ENCODE peak calls at places on chromosomes 2 and 18, in eight cellular contexts. H is right lobe of liver, Q is adrenal gland, X is NB4, U is ovary, D is GM12892, K is HepG2, N is H54. R is an unnamed sample.

GRCh38 chr2:20671036-20671735 is 4.2 kb downstream of the GDF7 start:
- DNase-seq in U (no peak), H (no peak), X (no peak), Q (no peak), D (no peak), N (no peak), K (no peak), R (peak)

GRCh38 chr18:56869189-56869777 is 218.1 kb downstream of the WDR7 start:
- DNase-seq in U (no peak), N (no peak), D (no peak), X (peak), H (no peak), Q (no peak), K (peak), R (peak)

GRCh38 chr2:70829916-70830315 is 5.7 kb downstream of the CD207 start:
- DNase-seq in Q (no peak), D (no peak), H (no peak), U (no peak), X (no peak), K (no peak), N (no peak), R (no peak)

GRCh38 chr18:42274488-42275137 is 319.6 kb downstream of the PIK3C3 start:
- DNase-seq in Q (no peak), U (no peak), N (no peak), X (peak), D (no peak), H (no peak), K (peak), R (peak)

GRCh38 chr2:186771395-186771794 is 77.5 kb downstream of the FAM171B start:
- DNase-seq in D (no peak), H (no peak), U (no peak), X (no peak), K (no peak), Q (no peak), N (no peak), R (no peak)

GRCh38 chr2:184174493-184175112 is 423.7 kb upstream of the ZNF804A start:
- DNase-seq in U (no peak), K (no peak), N (no peak), X (no peak), D (no peak), H (no peak), Q (no peak), R (no peak)

GRCh38 chr18:79422022-79422782 is 26.5 kb downstream of the NFATC1 start:
- DNase-seq in H (no peak), X (peak), U (no peak), K (no peak), D (no peak), N (no peak), Q (no peak), R (no peak)

GRCh38 chr2:55014962-55015939 is 35.0 kb downstream of the RTN4 start:
- DNase-seq in H (no peak), X (peak), Q (peak), U (no peak), K (peak), D (no peak), N (no peak), R (peak)

GRCh38 chr2:20675701-20676352 is 8.9 kb downstream of the GDF7 start:
- DNase-seq in U (no peak), Q (no peak), H (peak), X (peak), D (peak), N (no peak), K (peak), R (no peak)

GRCh38 chr2:215028231-215028630 is 110.2 kb downstream of the ABCA12 start:
- DNase-seq in N (peak), X (no peak), Q (no peak), H (no peak), D (no peak), U (no peak), K (no peak), R (no peak)

GRCh38 chr2:28257182-28257581 is 135.5 kb upstream of the FOSL2 start:
- DNase-seq in H (no peak), Q (no peak), X (no peak), D (no peak), N (no peak), U (no peak), K (no peak), R (no peak)

GRCh38 chr2:120613742-120614481 is 121.8 kb upstream of the GLI2 start:
- DNase-seq in U (peak), N (peak), H (no peak), D (no peak), K (no peak), Q (no peak), X (no peak), R (no peak)

GRCh38 chr2:140600116-140600515 is 1530.7 kb downstream of the LRP1B start:
- DNase-seq in K (no peak), X (peak), H (no peak), D (no peak), N (peak), Q (no peak), U (no peak), R (no peak)

GRCh38 chr2:112708968-112709367 is 11.9 kb upstream of the NT5DC4 start:
- DNase-seq in H (no peak), D (no peak), K (no peak), X (no peak), N (no peak), U (no peak), Q (no peak), R (no peak)

GRCh38 chr2:40004336-40004735 is 225.3 kb upstream of the THUMPD2 start:
- DNase-seq in K (no peak), U (no peak), D (no peak), Q (no peak), H (no peak), N (no peak), X (no peak), R (no peak)

GRCh38 chr2:96977631-96978195 is 8.7 kb downstream of the FAM178B start:
- DNase-seq in X (no peak), K (no peak), Q (no peak), N (peak), D (no peak), U (no peak), H (no peak), R (no peak)

DNA sequence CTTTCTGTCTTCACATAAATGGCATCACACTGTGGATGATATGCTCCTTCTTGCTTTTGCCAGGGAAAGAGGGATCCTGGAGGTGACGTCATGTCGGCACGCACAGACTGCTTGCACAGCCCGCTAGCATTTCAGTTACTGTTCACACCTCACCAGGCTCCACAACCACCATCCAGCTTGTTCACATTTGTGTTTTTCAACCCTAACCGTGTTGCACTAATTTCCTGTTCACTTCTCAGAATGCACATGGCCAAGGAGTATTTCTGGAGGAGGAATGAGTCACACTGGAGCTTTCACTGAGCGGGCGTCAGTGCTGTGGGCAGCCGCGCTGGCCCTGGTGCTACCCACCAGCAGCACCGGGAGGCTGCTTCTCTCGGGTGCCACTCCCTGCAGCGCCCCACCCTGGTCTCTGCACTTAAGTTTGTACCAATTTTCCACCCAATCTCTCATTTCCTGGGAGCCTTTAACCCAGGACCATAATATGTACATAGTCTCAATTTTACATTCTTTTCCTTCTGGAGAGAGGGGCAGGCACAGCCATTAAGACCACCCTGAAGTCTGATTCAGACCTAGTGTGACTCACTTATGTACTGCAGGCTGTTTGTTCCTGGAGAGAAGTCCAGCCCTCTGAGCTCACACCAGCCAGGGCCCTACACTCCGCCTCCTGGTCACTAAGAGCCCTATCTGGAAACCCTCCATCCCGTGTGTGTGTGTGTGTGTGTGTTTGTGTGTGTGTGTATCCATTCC is 65.1 kb downstream of the MBP start:
- DNase-seq in H (peak), X (peak), K (peak), U (peak), N (no peak), D (no peak), Q (no peak), R (peak)
- TF ChIP-seq POLR2A in H (no peak), X (peak), K (no peak), U (no peak), N (no peak), D (peak), Q (no peak), R (peak)

GRCh38 chr2:196591004-196591403 is 48.5 kb upstream of the CCDC150 start:
- DNase-seq in Q (no peak), H (no peak), D (no peak), N (no peak), X (no peak), K (no peak), U (no peak), R (no peak)

GRCh38 chr2:196592331-196592911 is 47.1 kb upstream of the CCDC150 start:
- DNase-seq in N (no peak), H (peak), X (no peak), D (no peak), Q (peak), K (no peak), U (peak), R (no peak)

GRCh38 chr2:196591621-196592022 is 47.9 kb upstream of the CCDC150 start:
- DNase-seq in U (no peak), D (no peak), K (no peak), H (no peak), N (no peak), X (no peak), Q (no peak), R (no peak)

GRCh38 chr2:196594158-196594557 is 45.4 kb upstream of the CCDC150 start:
- DNase-seq in N (no peak), U (no peak), X (no peak), D (no peak), Q (no peak), K (no peak), H (no peak), R (no peak)

GRCh38 chr2:196592912-196593881 is 46.3 kb upstream of the CCDC150 start:
- DNase-seq in K (no peak), X (peak), D (peak), N (peak), U (peak), H (peak), Q (peak), R (peak)
- TF ChIP-seq POLR2A in K (no peak), X (no peak), D (no peak), N (peak), U (no peak), H (no peak), Q (no peak), R (no peak)

GRCh38 chr2:219418570-219419189 is 503 bp downstream of the DES start:
- DNase-seq in X (no peak), Q (no peak), U (no peak), H (no peak), K (no peak), D (no peak), N (no peak), R (no peak)
- TF ChIP-seq POLR2A in X (no peak), Q (no peak), U (no peak), H (no peak), K (no peak), D (no peak), N (no peak), R (no peak)

GRCh38 chr2:201257941-201258665 is 2.2 kb upstream of the CASP8 start:
- DNase-seq in X (peak), Q (peak), H (peak), D (peak), K (peak), N (peak), U (peak), R (peak)
- TF ChIP-seq POLR2A in X (peak), Q (peak), H (peak), D (peak), K (peak), N (no peak), U (no peak), R (peak)

DNA sequence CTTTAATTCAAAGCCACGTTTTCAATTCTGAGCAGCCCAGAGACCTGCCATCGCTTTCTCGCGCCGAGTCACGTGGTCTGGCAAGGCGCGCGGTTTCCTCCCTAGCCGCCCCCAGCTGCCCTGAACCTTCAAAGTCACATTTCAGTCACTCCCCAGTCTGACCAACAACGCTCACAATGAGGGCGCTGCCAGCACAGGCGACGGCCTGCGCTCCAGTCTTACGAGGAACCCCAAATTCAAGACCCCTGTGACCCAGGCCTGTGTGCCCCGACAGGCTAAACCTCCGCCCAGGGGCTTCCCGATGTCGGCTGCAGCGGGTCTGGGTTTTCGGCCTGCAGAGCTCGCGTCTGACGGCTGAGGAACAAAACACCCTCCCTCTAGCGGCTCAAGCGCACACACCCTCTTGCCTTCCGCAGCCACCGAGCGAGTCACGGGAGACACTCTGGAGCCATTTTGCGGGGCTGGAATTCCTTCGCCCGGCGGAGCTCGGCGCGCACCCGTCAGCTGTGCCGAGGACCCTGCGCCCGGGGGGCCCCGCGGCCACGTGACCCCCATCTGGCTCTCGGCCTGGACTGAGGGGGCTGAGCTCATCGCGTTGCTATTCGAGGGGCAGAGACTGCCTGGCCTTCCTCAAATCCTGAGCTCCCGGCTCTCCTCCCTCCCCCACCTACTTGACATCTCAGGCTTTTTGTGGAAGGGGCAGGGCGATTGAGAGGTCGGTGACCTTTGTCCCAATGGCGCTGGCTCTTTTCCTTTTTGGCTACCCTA is 69.9 kb upstream of the ITGB6 start:
- DNase-seq in N (peak), K (peak), H (peak), D (peak), Q (peak), X (peak), U (peak), R (peak)
- TF ChIP-seq POLR2A in N (peak), K (no peak), H (peak), D (no peak), Q (peak), X (no peak), U (peak), R (no peak)

GRCh38 chr18:812123-812672 is at the start of gene YES1:
- DNase-seq in X (peak), D (peak), K (peak), Q (peak), H (peak), N (peak), U (peak), R (peak)
- TF ChIP-seq POLR2A in X (peak), D (peak), K (peak), Q (peak), H (peak), N (peak), U (peak), R (no peak)

GRCh38 chr2:190343170-190343499 is 254 bp upstream of the INPP1 start:
- DNase-seq in H (no peak), N (no peak), K (no peak), U (no peak), X (no peak), Q (no peak), D (no peak), R (no peak)

GRCh38 chr2:190342601-190343000 is 788 bp upstream of the INPP1 start:
- DNase-seq in X (no peak), K (no peak), Q (no peak), U (no peak), D (no peak), N (no peak), H (no peak), R (no peak)

GRCh38 chr2:190340369-190340768 is 3.0 kb upstream of the INPP1 start:
- DNase-seq in N (no peak), X (peak), U (no peak), D (no peak), Q (no peak), H (no peak), K (peak), R (peak)

GRCh38 chr2:190344275-190344827 is 962 bp downstream of the INPP1 start:
- DNase-seq in X (peak), Q (peak), U (no peak), N (peak), D (no peak), K (peak), H (peak), R (peak)

DNA sequence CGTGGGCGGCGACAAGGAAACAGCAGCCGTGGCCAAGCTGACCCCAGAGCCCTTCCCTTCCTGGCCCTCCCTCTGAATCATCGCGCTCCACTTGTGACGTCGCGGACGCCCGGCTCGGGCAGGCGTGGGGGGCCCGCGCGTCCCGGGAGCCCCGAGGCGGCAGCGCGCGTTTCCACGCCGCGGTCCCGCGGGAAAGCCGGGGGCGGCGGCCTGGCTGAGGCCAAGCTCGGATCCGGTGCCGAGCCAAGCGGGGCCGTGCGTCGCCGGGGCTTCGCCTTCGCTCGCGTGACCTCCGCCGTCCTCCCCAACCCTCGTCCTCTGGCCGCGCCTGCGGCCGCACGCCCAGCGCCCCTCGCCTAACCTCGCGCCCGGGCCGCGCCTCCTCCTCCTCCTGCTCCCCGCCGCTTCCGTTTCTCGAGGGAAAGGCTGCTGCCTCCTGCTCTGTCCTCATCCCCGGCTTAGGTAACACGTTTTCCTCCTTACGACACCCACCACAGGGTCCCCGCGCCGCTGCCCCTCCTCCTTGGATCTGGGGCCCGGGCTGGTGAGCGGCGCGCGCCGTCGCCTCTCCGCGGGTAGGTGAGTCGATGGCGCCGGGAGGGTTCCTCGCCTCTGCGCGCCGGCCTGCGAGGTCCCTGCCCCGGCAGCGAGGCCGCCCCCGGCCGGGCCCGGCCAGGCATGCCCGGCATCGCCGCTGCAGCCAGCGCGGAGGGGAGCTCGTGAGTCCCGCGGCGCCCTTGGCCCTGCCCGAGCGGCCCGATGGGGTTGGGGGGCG is at the start of gene INPP1:
- DNase-seq in X (peak), D (peak), N (peak), K (no peak), U (peak), H (peak), Q (peak), R (peak)
- TF ChIP-seq POLR2A in X (peak), D (peak), N (peak), K (no peak), U (peak), H (peak), Q (peak), R (peak)

GRCh38 chr2:227325056-227325823 is at the start of gene MFF:
- DNase-seq in Q (peak), K (peak), H (peak), X (peak), N (peak), D (peak), U (peak), R (peak)
- TF ChIP-seq POLR2A in Q (peak), K (peak), H (peak), X (peak), N (peak), D (peak), U (peak), R (peak)

DNA sequence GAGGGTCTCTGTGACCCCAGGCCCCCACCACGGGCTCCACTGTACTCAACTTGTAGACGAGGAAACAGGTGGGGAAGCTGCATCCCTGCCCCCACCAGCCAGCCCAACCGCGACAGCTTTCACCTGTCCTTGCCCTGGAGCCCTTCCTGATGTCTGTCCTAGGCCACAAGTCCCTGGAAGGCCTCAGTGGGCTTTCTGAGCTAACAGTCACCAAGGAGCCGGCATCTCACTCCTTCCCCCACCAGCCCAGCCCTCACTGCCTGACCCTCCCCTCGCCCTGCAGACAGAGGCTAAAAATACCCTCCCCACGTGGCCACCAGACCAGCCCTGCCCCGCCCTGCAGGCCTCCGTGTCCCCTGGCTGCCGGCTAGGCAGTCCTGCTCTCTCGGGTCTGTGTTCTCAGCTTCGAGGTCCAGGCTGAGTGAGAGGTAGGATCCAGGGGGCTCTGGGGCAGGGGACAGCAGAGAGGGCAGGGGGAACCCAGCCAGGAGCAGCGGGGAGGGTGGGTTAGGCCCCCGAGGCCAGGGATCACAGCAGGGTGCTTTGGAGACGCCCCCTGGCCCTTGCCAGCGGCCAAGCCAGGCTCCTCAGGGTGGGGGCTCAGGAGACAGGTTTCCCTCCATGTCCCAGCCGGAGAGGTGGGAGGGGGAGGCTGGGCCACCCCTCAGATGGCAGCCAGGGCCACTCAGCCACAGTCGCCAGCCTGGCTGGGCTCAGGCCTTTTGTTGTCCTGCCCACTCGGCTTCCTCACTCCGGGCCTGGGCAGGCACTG is at the start of gene KLHL30:
- DNase-seq in K (no peak), X (peak), D (no peak), Q (no peak), H (no peak), N (no peak), U (no peak), R (no peak)
- TF ChIP-seq POLR2A in K (no peak), X (no peak), D (no peak), Q (no peak), H (no peak), N (no peak), U (no peak), R (no peak)